ENCODE peak calls at places on chromosome 1, in nine cellular contexts. Q, R, U, S, V, J, A, F and N are unnamed samples.

GRCh38 chr1:88608139-88608943 is 75.7 kb upstream of the PKN2 start:
- DNase-seq in Q (peak), R (peak), U (peak), S (peak), V (peak), J (no peak), A (no peak), F (no peak), N (peak)

GRCh38 chr1:2150836-2151235 is 43.7 kb downstream of the FAAP20 start:
- DNase-seq in Q (no peak), R (no peak), U (no peak), S (no peak), V (no peak), J (no peak), A (no peak), F (no peak), N (no peak)

GRCh38 chr1:43243299-43243698 is 26.5 kb upstream of the TMEM125 start:
- DNase-seq in Q (no peak), R (no peak), U (no peak), S (no peak), V (no peak), J (no peak), A (no peak), F (no peak), N (no peak)

GRCh38 chr1:225824522-225824921 is 14.6 kb downstream of the EPHX1 start:
- DNase-seq in Q (no peak), R (no peak), U (no peak), S (no peak), V (no peak), J (no peak), A (no peak), F (no peak), N (no peak)

GRCh38 chr1:21332691-21333449 is 42.6 kb upstream of the ECE1 start:
- DNase-seq in Q (no peak), R (no peak), U (no peak), S (no peak), V (no peak), J (no peak), A (peak), F (no peak), N (no peak)

GRCh38 chr1:53678507-53678906 is 60.5 kb downstream of the GLIS1 start:
- DNase-seq in Q (peak), R (no peak), U (no peak), S (no peak), V (no peak), J (no peak), A (no peak), F (no peak), N (peak)

GRCh38 chr1:42676534-42677087 is 5.6 kb upstream of the YBX1 start:
- DNase-seq in Q (no peak), R (no peak), U (no peak), S (no peak), V (no peak), J (no peak), A (peak), F (no peak), N (no peak)

GRCh38 chr1:157156058-157156541 is 17.9 kb upstream of the ETV3 start:
- DNase-seq in Q (peak), R (peak), U (peak), S (peak), V (peak), J (peak), A (peak), F (peak), N (peak)

GRCh38 chr1:147110872-147111271 is 61.4 kb downstream of the PRKAB2 start:
- DNase-seq in Q (no peak), R (no peak), U (no peak), S (no peak), V (no peak), J (no peak), A (no peak), F (no peak), N (no peak)

GRCh38 chr1:97271906-97272788 is 550.6 kb downstream of the PTBP2 start:
- DNase-seq in Q (no peak), R (peak), U (no peak), S (no peak), V (no peak), J (no peak), A (no peak), F (no peak), N (no peak)

GRCh38 chr1:226033599-226034390 is 28.7 kb upstream of the H3-3A start:
- DNase-seq in Q (no peak), R (no peak), U (no peak), S (no peak), V (no peak), J (no peak), A (no peak), F (no peak), N (no peak)

GRCh38 chr1:81550753-81551152 is 250.0 kb upstream of the ADGRL2 start:
- DNase-seq in Q (no peak), R (no peak), U (no peak), S (no peak), V (peak), J (no peak), A (no peak), F (no peak), N (no peak)

GRCh38 chr1:10341062-10341600 is 57.7 kb upstream of the PGD start:
- DNase-seq in Q (peak), R (no peak), U (no peak), S (no peak), V (no peak), J (no peak), A (no peak), F (no peak), N (no peak)

GRCh38 chr1:59427155-59427554 is 130.3 kb downstream of the FGGY start:
- DNase-seq in Q (peak), R (no peak), U (no peak), S (no peak), V (peak), J (no peak), A (no peak), F (no peak), N (peak)

GRCh38 chr1:54791880-54792522 is 9.1 kb downstream of the TTC22 start:
- DNase-seq in Q (peak), R (peak), U (peak), S (peak), V (peak), J (peak), A (no peak), F (no peak), N (no peak)

GRCh38 chr1:245345191-245345884 is 190.6 kb downstream of the KIF26B start:
- DNase-seq in Q (no peak), R (no peak), U (no peak), S (no peak), V (peak), J (no peak), A (no peak), F (no peak), N (no peak)

GRCh38 chr1:28028873-28029654 is 59.3 kb downstream of the EYA3 start:
- DNase-seq in Q (peak), R (peak), U (no peak), S (no peak), V (no peak), J (no peak), A (no peak), F (no peak), N (peak)

GRCh38 chr1:97247196-97247595 is 525.6 kb downstream of the PTBP2 start:
- DNase-seq in Q (peak), R (peak), U (no peak), S (no peak), V (no peak), J (no peak), A (no peak), F (no peak), N (peak)

GRCh38 chr1:178629549-178630154 is 95.4 kb upstream of the RALGPS2 start:
- DNase-seq in Q (no peak), R (no peak), U (no peak), S (no peak), V (no peak), J (no peak), A (no peak), F (no peak), N (no peak)

GRCh38 chr1:151144474-151145157 is 1.8 kb downstream of the SEMA6C start:
- DNase-seq in Q (no peak), R (peak), U (no peak), S (no peak), V (no peak), J (no peak), A (no peak), F (no peak), N (no peak)
- H3K4me3 ChIP-seq in Q (no peak), R (no peak), U (no peak), S (no peak), V (no peak), J (peak), A (peak), F (no peak), N (no peak)

GRCh38 chr1:223652436-223652901 is 13.0 kb downstream of the CAPN8 start:
- DNase-seq in Q (no peak), R (no peak), U (no peak), S (no peak), V (no peak), J (no peak), A (no peak), F (no peak), N (no peak)
- H3K4me3 ChIP-seq in Q (no peak), R (no peak), U (no peak), S (no peak), V (no peak), J (no peak), A (no peak), F (no peak), N (no peak)

GRCh38 chr1:68119445-68119844 is 69.0 kb upstream of the DIRAS3 start:
- DNase-seq in Q (no peak), R (no peak), U (no peak), S (no peak), V (no peak), J (no peak), A (no peak), F (no peak), N (no peak)

GRCh38 chr1:68113961-68114360 is 63.5 kb upstream of the DIRAS3 start:
- DNase-seq in Q (no peak), R (no peak), U (no peak), S (no peak), V (no peak), J (no peak), A (no peak), F (no peak), N (no peak)

GRCh38 chr1:68115308-68115707 is 64.9 kb upstream of the DIRAS3 start:
- DNase-seq in Q (no peak), R (no peak), U (no peak), S (no peak), V (no peak), J (no peak), A (no peak), F (no peak), N (no peak)

GRCh38 chr1:68117416-68117815 is 67.0 kb upstream of the DIRAS3 start:
- DNase-seq in Q (no peak), R (no peak), U (no peak), S (no peak), V (no peak), J (no peak), A (no peak), F (no peak), N (no peak)

GRCh38 chr1:68116643-68117235 is 66.3 kb upstream of the DIRAS3 start:
- DNase-seq in Q (peak), R (peak), U (peak), S (peak), V (peak), J (peak), A (peak), F (peak), N (peak)
- H3K4me3 ChIP-seq in Q (no peak), R (no peak), U (no peak), S (peak), V (no peak), J (no peak), A (no peak), F (no peak), N (peak)

DNA sequence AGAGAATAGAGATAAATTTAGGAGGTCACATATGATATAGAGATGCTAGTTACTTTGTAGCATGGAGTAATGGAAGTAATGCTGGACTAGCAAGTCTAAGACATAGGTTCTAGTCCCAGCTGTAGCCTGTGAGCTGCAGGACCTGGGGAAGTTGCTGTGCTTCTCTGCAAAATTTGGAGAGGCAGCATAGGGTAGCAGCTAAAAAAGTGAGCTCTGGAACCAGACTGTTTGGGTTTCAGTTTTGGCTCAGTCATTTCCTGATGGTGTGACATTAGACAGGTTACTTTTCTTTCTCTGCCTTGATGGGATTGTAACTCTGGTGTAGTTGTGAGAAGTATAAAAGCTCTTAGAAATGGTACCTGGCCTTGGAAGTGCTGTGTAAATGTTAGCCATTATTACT is 3.3 kb downstream of the METTL13 start:
- DNase-seq in Q (no peak), R (no peak), U (no peak), S (no peak), V (no peak), J (no peak), A (no peak), F (no peak), N (no peak)
- H3K4me3 ChIP-seq in Q (no peak), R (no peak), U (peak), S (peak), V (no peak), J (no peak), A (no peak), F (no peak), N (no peak)